ENCODE peak calls at places on chromosomes 16 and 17, in seven cellular contexts. E is epithelial cell of esophagus, K is right lobe of liver, B is H1, W is neural progenitor cell, F is psoas muscle, N is cardiac fibroblast. V is an unnamed sample.

GRCh38 chr17:8463089-8463488 is 27.4 kb downstream of the NDEL1 start:
- DNase-seq in W (no peak), N (no peak), E (peak), F (no peak), K (no peak), B (no peak), V (no peak)

GRCh38 chr17:78362671-78363070 is 2.8 kb upstream of the SOCS3 start:
- DNase-seq in K (no peak), F (no peak), N (no peak), W (no peak), E (no peak), B (no peak), V (no peak)

GRCh38 chr17:74274060-74274702 is at the start of gene DNAI2:
- DNase-seq in F (peak), E (no peak), B (peak), N (no peak), W (peak), K (no peak), V (peak)

GRCh38 chr16:46648656-46649055 is 27.5 kb upstream of the SHCBP1 start:
- DNase-seq in W (no peak), F (no peak), E (no peak), N (no peak), K (no peak), B (no peak), V (no peak)

GRCh38 chr17:1039119-1039507 is 42.2 kb downstream of the TIMM22 start:
- DNase-seq in N (no peak), F (no peak), W (no peak), K (no peak), E (no peak), B (no peak), V (no peak)

GRCh38 chr17:59353106-59353854 is 21.8 kb downstream of the YPEL2 start:
- DNase-seq in B (no peak), W (no peak), E (no peak), K (no peak), F (no peak), N (no peak), V (no peak)

GRCh38 chr17:1943432-1943802 is 81.7 kb downstream of the RTN4RL1 start:
- DNase-seq in W (no peak), F (no peak), E (no peak), K (no peak), B (no peak), N (no peak), V (no peak)

GRCh38 chr17:39306509-39307212 is 80.9 kb upstream of the STAC2 start:
- DNase-seq in E (no peak), W (no peak), B (no peak), K (no peak), F (no peak), N (peak), V (no peak)

GRCh38 chr17:30274887-30275286 is 16.9 kb downstream of the BLMH start:
- DNase-seq in N (no peak), B (no peak), F (no peak), E (no peak), W (no peak), K (no peak), V (no peak)

GRCh38 chr17:50290074-50290702 is 15.9 kb downstream of the TMEM92 start:
- DNase-seq in K (no peak), F (peak), E (peak), N (peak), B (no peak), W (no peak), V (no peak)

GRCh38 chr17:72539981-72540897 is 419.4 kb downstream of the SOX9 start:
- DNase-seq in F (peak), E (peak), N (peak), K (peak), W (peak), B (peak), V (peak)

GRCh38 chr17:67055811-67056745 is 11.7 kb downstream of the CACNG1 start:
- DNase-seq in E (no peak), B (peak), K (no peak), N (no peak), W (no peak), F (no peak), V (no peak)

GRCh38 chr17:13735444-13735843 is 133.7 kb upstream of the HS3ST3A1 start:
- DNase-seq in B (no peak), W (peak), E (no peak), N (no peak), K (no peak), F (no peak), V (no peak)

GRCh38 chr16:57757883-57758282 is 22.3 kb downstream of the KATNB1 start:
- DNase-seq in B (no peak), F (peak), K (no peak), E (no peak), N (no peak), W (no peak), V (no peak)

GRCh38 chr17:74354123-74354522 is 7.5 kb downstream of the BTBD17 start:
- DNase-seq in E (peak), F (peak), B (peak), K (no peak), W (peak), N (no peak), V (no peak)

GRCh38 chr16:64339052-64339770 is 782.7 kb downstream of the CDH11 start:
- DNase-seq in F (no peak), W (no peak), B (no peak), K (no peak), E (no peak), N (peak), V (no peak)

GRCh38 chr17:75109407-75110236 is at the start of gene ARMC7:
- DNase-seq in E (peak), F (peak), K (peak), W (peak), B (peak), N (peak), V (peak)

GRCh38 chr17:9522074-9522473 is 53.5 kb downstream of the STX8 start:
- DNase-seq in K (no peak), N (peak), B (no peak), W (peak), E (peak), F (no peak), V (no peak)

GRCh38 chr16:12258806-12259205 is 282.3 kb downstream of the SNX29 start:
- DNase-seq in B (no peak), F (no peak), W (no peak), N (no peak), K (no peak), E (no peak), V (no peak)

GRCh38 chr17:7326186-7326585 is 2.9 kb downstream of the NEURL4 start:
- DNase-seq in F (no peak), W (no peak), E (no peak), N (no peak), K (no peak), B (no peak), V (no peak)
- H3K4me3 ChIP-seq in F (no peak), W (no peak), E (no peak), N (no peak), K (no peak), B (no peak), V (no peak)

GRCh38 chr16:78443300-78443604 is 343.8 kb downstream of the WWOX start:
- DNase-seq in N (no peak), W (peak), F (no peak), K (no peak), E (no peak), B (peak), V (no peak)
- H3K4me3 ChIP-seq in N (no peak), W (no peak), F (no peak), K (no peak), E (no peak), B (no peak), V (no peak)

DNA sequence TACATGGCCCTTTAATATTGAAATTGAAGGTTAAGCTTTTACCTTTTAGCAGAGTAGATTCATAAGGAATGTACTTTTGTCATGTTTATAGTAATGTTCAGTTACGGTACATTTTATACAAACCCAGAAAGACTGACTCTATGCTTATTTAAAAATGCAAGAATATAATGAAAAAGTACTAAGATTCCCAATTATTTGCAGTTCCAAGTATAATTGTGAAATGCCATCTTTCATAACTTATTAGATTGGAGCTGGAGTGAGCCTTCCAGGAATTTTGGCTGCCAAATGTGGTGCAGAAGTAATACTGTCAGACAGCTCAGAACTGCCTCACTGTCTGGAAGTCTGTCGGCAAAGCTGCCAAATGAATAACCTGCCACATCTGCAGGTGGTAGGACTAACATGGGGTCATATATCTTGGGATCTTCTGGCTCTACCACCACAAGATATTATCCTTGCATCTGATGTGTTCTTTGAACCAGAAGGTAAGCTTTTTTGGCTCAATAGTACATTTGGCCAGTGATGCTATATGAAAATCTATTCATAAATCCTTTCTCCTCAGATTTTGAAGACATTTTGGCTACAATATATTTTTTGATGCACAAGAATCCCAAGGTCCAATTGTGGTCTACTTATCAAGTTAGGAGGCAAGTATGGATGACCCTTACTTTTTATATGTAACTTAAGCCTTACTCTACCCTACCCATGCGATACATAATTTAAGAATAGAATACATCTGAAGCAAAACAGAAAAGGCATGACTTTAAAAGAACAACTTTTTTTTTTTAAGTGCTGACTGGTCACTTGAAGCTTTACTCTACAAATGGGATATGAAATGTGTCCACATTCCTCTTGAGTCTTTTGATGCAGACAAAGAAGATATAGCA is 4.2 kb downstream of the SRSF2 start:
- DNase-seq in W (no peak), K (no peak), B (no peak), N (peak), F (no peak), E (no peak), V (no peak)
- H3K4me3 ChIP-seq in W (peak), K (no peak), B (no peak), N (no peak), F (peak), E (no peak), V (no peak)

GRCh38 chr17:34156741-34157589 is 98.1 kb upstream of the CCL2 start:
- DNase-seq in B (peak), W (peak), F (no peak), K (no peak), E (no peak), N (no peak), V (no peak)
- H3K4me3 ChIP-seq in B (peak), W (peak), F (no peak), K (no peak), E (no peak), N (no peak), V (no peak)

DNA sequence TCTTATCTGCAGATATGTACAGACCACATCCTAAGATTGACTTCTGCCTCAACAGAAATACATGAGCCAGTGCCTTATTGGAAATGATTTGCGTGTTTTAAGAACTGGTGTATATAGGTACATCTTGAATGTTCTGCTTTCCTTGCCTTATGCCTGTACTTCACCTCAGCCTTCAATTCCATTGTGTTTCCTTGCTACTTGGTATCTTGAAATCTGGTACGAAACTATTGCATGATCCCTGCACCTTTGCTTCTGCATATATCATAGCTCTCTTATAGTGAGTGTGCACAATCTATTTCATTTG is 1.5 kb downstream of the ATF7IP2 start:
- DNase-seq in K (no peak), N (no peak), W (no peak), E (no peak), F (no peak), B (no peak), V (no peak)
- H3K4me3 ChIP-seq in K (no peak), N (no peak), W (peak), E (peak), F (peak), B (peak), V (peak)

V was measured in naive thymus-derived CD4-positive, alpha-beta T cell.